ENCODE peak calls at places on chromosomes 2 and 18, in five cellular contexts. R is HCEC 1CT, S is Right ventricle myocardium superior, U is glutamatergic neuron, D is NCI-H1105. J is an unnamed sample.

GRCh38 chr2:197208841-197209240 is 101.7 kb downstream of the ANKRD44 start:
- DNase-seq in U (no peak), D (no peak), S (no peak), R (no peak), J (no peak)

GRCh38 chr2:134943540-134943939 is 24.9 kb downstream of the CCNT2 start:
- DNase-seq in R (no peak), D (no peak), S (no peak), U (no peak), J (no peak)

GRCh38 chr2:58633576-58634365 is 392.6 kb upstream of the FANCL start:
- DNase-seq in D (no peak), R (peak; percentile 58), U (no peak), S (no peak), J (no peak)

GRCh38 chr2:68687018-68687417 is 43.6 kb downstream of the PROKR1 start:
- DNase-seq in D (no peak), U (no peak), R (no peak), S (no peak), J (no peak)

GRCh38 chr2:235836416-235837042 is 331.7 kb downstream of the GBX2 start:
- DNase-seq in S (no peak), U (no peak), D (no peak), R (no peak), J (no peak)

GRCh38 chr2:88442061-88442460 is 10.4 kb downstream of the FOXI3 start:
- DNase-seq in U (no peak), S (no peak), D (no peak), R (no peak), J (no peak)

GRCh38 chr2:70202236-70202806 is 11.5 kb upstream of the C2orf42 start:
- DNase-seq in S (no peak), U (no peak), D (no peak), R (no peak), J (no peak)

GRCh38 chr2:47354817-47355653 is 47.9 kb upstream of the MSH2 start:
- DNase-seq in R (no peak), D (no peak), U (no peak), S (no peak), J (no peak)

GRCh38 chr2:238097201-238097987 is 2.7 kb upstream of the ESPNL start:
- DNase-seq in U (no peak), R (no peak), S (no peak), D (no peak), J (no peak)

GRCh38 chr18:78521136-78521535 is 458.5 kb upstream of the SALL3 start:
- DNase-seq in U (no peak), R (no peak), D (no peak), S (no peak), J (no peak)

GRCh38 chr2:7118606-7119503 is 201.6 kb downstream of the RNF144A start:
- DNase-seq in R (no peak), S (peak; percentile 54), U (peak; percentile 44), D (no peak), J (no peak)

GRCh38 chr2:69639246-69639645 is 4.3 kb downstream of the AAK1 start:
- DNase-seq in D (no peak), R (no peak), S (no peak), U (no peak), J (no peak)

GRCh38 chr2:101883860-101884259 is 107.9 kb upstream of the IL1R2 start:
- DNase-seq in D (no peak), R (peak; percentile 66), S (no peak), U (no peak), J (no peak)

GRCh38 chr2:15832310-15832709 is 108.0 kb upstream of the MYCN start:
- DNase-seq in S (no peak), U (no peak), D (no peak), R (no peak), J (no peak)

GRCh38 chr18:59420244-59420643 is 61.2 kb upstream of the LMAN1 start:
- DNase-seq in U (no peak), R (no peak), S (no peak), D (no peak), J (no peak)

GRCh38 chr18:7338846-7339245 is 108.0 kb downstream of the LRRC30 start:
- DNase-seq in D (no peak), S (no peak), U (no peak), R (no peak), J (no peak)

GRCh38 chr18:1846640-1847039 is 724.7 kb downstream of the METTL4 start:
- DNase-seq in D (no peak), R (no peak), S (no peak), U (no peak), J (no peak)

J was measured in GM12864.